ENCODE peak calls at places on chromosomes 7 and 10, in nine cellular contexts. One of them, this sample, is unnamed.

GRCh38 chr7:44324204-44325126 is 929 bp downstream of the CAMK2B start:
- DNase-seq in AG09319: no peak
- DNase-seq in AG08395: no peak
- DNase-seq in neural crest cell: no peak
- DNase-seq in Kasumi-1: no peak
- DNase-seq in occipital lobe: no peak
- DNase-seq in transverse colon: no peak
- DNase-seq in NCI-H460: no peak
- DNase-seq in aorta: no peak
- DNase-seq in this sample: no peak

GRCh38 chr10:97916586-97916985 is 66.9 kb downstream of the GOLGA7B start:
- DNase-seq in AG09319: no peak
- DNase-seq in AG08395: no peak
- DNase-seq in neural crest cell: no peak
- DNase-seq in Kasumi-1: no peak
- DNase-seq in occipital lobe: peak
- DNase-seq in transverse colon: no peak
- DNase-seq in NCI-H460: no peak
- DNase-seq in aorta: no peak
- DNase-seq in this sample: no peak

GRCh38 chr10:102837230-102837721 is at the start of gene CYP17A1:
- DNase-seq in AG09319: no peak
- DNase-seq in AG08395: no peak
- DNase-seq in neural crest cell: no peak
- DNase-seq in Kasumi-1: no peak
- DNase-seq in occipital lobe: no peak
- DNase-seq in transverse colon: no peak
- DNase-seq in NCI-H460: no peak
- DNase-seq in aorta: peak
- DNase-seq in this sample: no peak

GRCh38 chr10:74888947-74889661 is 62.7 kb downstream of the KAT6B start:
- DNase-seq in AG09319: no peak
- DNase-seq in AG08395: peak
- DNase-seq in neural crest cell: no peak
- DNase-seq in Kasumi-1: no peak
- DNase-seq in occipital lobe: no peak
- DNase-seq in transverse colon: no peak
- DNase-seq in NCI-H460: peak
- DNase-seq in aorta: no peak
- DNase-seq in this sample: peak

GRCh38 chr7:159008055-159008405 is 136.6 kb downstream of the VIPR2 start:
- DNase-seq in AG09319: no peak
- DNase-seq in AG08395: no peak
- DNase-seq in neural crest cell: no peak
- DNase-seq in Kasumi-1: no peak
- DNase-seq in occipital lobe: no peak
- DNase-seq in transverse colon: no peak
- DNase-seq in NCI-H460: no peak
- DNase-seq in aorta: no peak
- DNase-seq in this sample: no peak

GRCh38 chr7:73446716-73447115 is 13.1 kb downstream of the FZD9 start:
- DNase-seq in AG09319: no peak
- DNase-seq in AG08395: no peak
- DNase-seq in neural crest cell: no peak
- DNase-seq in Kasumi-1: no peak
- DNase-seq in occipital lobe: no peak
- DNase-seq in transverse colon: no peak
- DNase-seq in NCI-H460: no peak
- DNase-seq in aorta: no peak
- DNase-seq in this sample: no peak

GRCh38 chr7:27097686-27098492 is 2.1 kb upstream of the HOXA1 start:
- DNase-seq in AG09319: no peak
- DNase-seq in AG08395: no peak
- DNase-seq in neural crest cell: no peak
- DNase-seq in Kasumi-1: no peak
- DNase-seq in occipital lobe: no peak
- DNase-seq in transverse colon: no peak
- DNase-seq in NCI-H460: no peak
- DNase-seq in aorta: peak
- DNase-seq in this sample: no peak

GRCh38 chr7:22116451-22117027 is 170.8 kb upstream of the CDCA7L start:
- DNase-seq in AG09319: no peak
- DNase-seq in AG08395: peak
- DNase-seq in neural crest cell: no peak
- DNase-seq in Kasumi-1: no peak
- DNase-seq in occipital lobe: no peak
- DNase-seq in transverse colon: no peak
- DNase-seq in NCI-H460: no peak
- DNase-seq in aorta: no peak
- DNase-seq in this sample: no peak

GRCh38 chr10:103668351-103669242 is 175.1 kb downstream of the NEURL1 start:
- DNase-seq in AG09319: no peak
- DNase-seq in AG08395: peak
- DNase-seq in neural crest cell: no peak
- DNase-seq in Kasumi-1: peak
- DNase-seq in occipital lobe: peak
- DNase-seq in transverse colon: peak
- DNase-seq in NCI-H460: peak
- DNase-seq in aorta: peak
- DNase-seq in this sample: no peak

GRCh38 chr10:114940735-114941134 is 2.7 kb downstream of the TRUB1 start:
- DNase-seq in AG09319: no peak
- DNase-seq in AG08395: no peak
- DNase-seq in neural crest cell: no peak
- DNase-seq in Kasumi-1: no peak
- DNase-seq in occipital lobe: no peak
- DNase-seq in transverse colon: no peak
- DNase-seq in NCI-H460: no peak
- DNase-seq in aorta: no peak
- DNase-seq in this sample: no peak

GRCh38 chr7:117875566-117875965 is 2.3 kb upstream of the CTTNBP2 start:
- DNase-seq in AG09319: no peak
- DNase-seq in AG08395: no peak
- DNase-seq in neural crest cell: peak
- DNase-seq in Kasumi-1: no peak
- DNase-seq in occipital lobe: no peak
- DNase-seq in transverse colon: no peak
- DNase-seq in NCI-H460: no peak
- DNase-seq in aorta: peak
- DNase-seq in this sample: no peak

This sample was measured in HepG2.